ENCODE peak calls at places on chromosomes 2 and 18, in six cellular contexts. Q is GM23338, D is HCT116, B is astrocyte, L is H9, I is GM12878. V is an unnamed sample. For H3K79me2, the result is how much of the 10 kb centered on the place peaks cover.

GRCh38 chr2:217795067-217795466 is 207.7 kb downstream of the TNS1 start:
- DNase-seq in Q (no peak), D (no peak), B (no peak), L (no peak), I (no peak), V (no peak)

GRCh38 chr18:63141777-63142176 is 177.8 kb downstream of the BCL2 start:
- DNase-seq in Q (no peak), D (no peak), B (no peak), L (no peak), I (peak), V (peak)

GRCh38 chr2:159362816-159363251 is 76.3 kb upstream of the WDSUB1 start:
- DNase-seq in Q (no peak), D (no peak), B (peak), L (no peak), I (no peak), V (no peak)

GRCh38 chr2:201698588-201699226 is at the start of gene MPP4:
- DNase-seq in Q (no peak), D (no peak), B (peak), L (no peak), I (no peak), V (no peak)

GRCh38 chr2:218993345-218994315 is at the start of gene CRYBA2:
- DNase-seq in Q (peak), D (no peak), B (no peak), L (peak), I (no peak), V (no peak)

GRCh38 chr2:8457620-8458255 is 224.1 kb upstream of the ID2 start:
- DNase-seq in Q (peak), D (no peak), B (no peak), L (no peak), I (no peak), V (no peak)

GRCh38 chr18:36303203-36303844 is 5.8 kb downstream of the FHOD3 start:
- DNase-seq in Q (no peak), D (no peak), B (no peak), L (no peak), I (no peak), V (no peak)

GRCh38 chr18:58529714-58530354 is 99.1 kb downstream of the ALPK2 start:
- DNase-seq in Q (peak), D (peak), B (no peak), L (peak), I (no peak), V (peak)

GRCh38 chr2:152525277-152525838 is 190.4 kb downstream of the FMNL2 start:
- DNase-seq in Q (no peak), D (no peak), B (peak), L (no peak), I (no peak), V (no peak)

GRCh38 chr18:31101148-31102019 is 837 bp downstream of the DSC2 start:
- DNase-seq in Q (peak), D (no peak), B (no peak), L (peak), I (no peak), V (no peak)

GRCh38 chr18:31102020-31102684 is at the start of gene DSC2:
- DNase-seq in Q (peak), D (no peak), B (no peak), L (peak), I (no peak), V (no peak)

GRCh38 chr18:31104444-31104843 is 2.2 kb upstream of the DSC2 start:
- DNase-seq in Q (no peak), D (no peak), B (no peak), L (no peak), I (no peak), V (no peak)

GRCh38 chr18:31102941-31103340 is 720 bp upstream of the DSC2 start:
- DNase-seq in Q (no peak), D (no peak), B (no peak), L (no peak), I (no peak), V (no peak)

DNA sequence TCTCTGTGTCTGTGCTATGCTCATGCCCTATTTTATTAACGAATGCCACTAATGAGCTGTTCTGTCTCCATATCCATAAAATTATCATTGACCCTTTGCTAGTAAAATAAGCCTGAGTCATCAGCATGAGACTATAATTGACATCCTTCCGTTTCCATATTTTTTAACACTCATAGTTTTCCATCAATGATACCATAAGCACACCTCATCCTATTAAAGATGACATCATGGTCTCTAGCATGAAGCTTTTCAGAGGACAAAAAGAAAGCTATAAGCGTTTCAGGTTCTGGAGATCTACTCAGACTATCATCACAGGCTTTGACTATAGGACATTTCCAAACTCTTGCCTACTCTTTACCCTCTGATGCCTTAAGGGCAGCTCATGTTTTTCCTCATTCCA is 1.2 kb upstream of the DSC2 start:
- DNase-seq in Q (no peak), D (no peak), B (no peak), L (no peak), I (no peak), V (no peak)
- H3K79me2 ChIP-seq in Q (under half), D (under half), B (under half), L (under half), I (under half), V (under half)

GRCh38 chr2:161020437-161020836 is 139.8 kb upstream of the TANK start:
- DNase-seq in Q (no peak), D (no peak), B (no peak), L (no peak), I (no peak), V (no peak)
- H3K79me2 ChIP-seq in Q (under half), D (under half), B (under half), L (under half), I (under half), V (under half)

GRCh38 chr18:48580782-48581181 is 42.0 kb downstream of the CTIF start:
- DNase-seq in Q (peak), D (no peak), B (no peak), L (peak), I (no peak), V (no peak)
- H3K79me2 ChIP-seq in Q (half or more), D (under half), B (half or more), L (under half), I (under half), V (under half)

GRCh38 chr18:50696929-50697328 is 122.9 kb downstream of the MRO start:
- DNase-seq in Q (peak), D (no peak), B (no peak), L (no peak), I (no peak), V (no peak)
- H3K79me2 ChIP-seq in Q (under half), D (under half), B (under half), L (under half), I (under half), V (under half)

DNA sequence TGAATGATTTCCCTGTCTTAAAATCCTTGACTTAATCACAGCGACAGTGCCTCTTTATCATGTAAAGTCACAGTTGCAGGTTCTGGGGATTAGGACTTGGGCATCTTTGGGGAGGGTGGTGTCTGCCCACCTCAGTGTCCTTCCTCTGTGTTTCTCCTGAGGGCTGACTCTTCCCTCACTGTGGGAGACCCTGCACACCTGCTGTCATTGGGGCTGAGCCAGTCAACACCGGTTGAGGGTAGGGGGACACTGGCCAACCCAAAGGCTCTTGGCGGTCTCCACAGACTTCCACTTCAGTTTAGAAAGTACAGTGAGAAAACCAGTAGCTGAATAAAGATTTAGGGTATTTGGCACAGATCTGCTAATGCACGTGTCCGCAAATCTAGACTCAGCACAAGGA is 36.9 kb downstream of the AGAP1 start:
- DNase-seq in Q (no peak), D (no peak), B (no peak), L (no peak), I (no peak), V (no peak)
- H3K79me2 ChIP-seq in Q (half or more), D (half or more), B (under half), L (under half), I (under half), V (under half)

DNA sequence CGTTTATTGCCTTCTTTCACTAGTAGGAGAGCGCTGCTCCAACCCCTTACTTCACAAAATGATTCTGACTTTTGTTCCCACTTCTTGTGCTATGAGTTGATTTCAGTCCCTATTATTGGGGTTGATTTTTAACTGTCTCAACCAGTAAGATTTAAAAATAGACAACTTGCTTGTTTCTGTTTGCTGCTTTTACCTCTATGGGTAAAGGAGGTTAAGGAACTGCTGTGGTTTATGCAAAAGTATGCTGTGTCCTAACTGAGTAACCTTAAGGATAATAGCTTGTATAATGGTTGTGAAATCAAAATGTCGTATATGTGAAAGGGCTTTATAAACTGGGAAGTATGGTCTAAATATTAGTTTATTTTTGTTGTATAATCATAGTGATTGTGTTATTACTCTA is 22.6 kb downstream of the ALMS1 start:
- DNase-seq in Q (no peak), D (no peak), B (no peak), L (no peak), I (no peak), V (no peak)
- H3K79me2 ChIP-seq in Q (half or more), D (under half), B (under half), L (under half), I (under half), V (half or more)

GRCh38 chr2:173077506-173078177 is 2.0 kb downstream of the MAP3K20 start:
- DNase-seq in Q (no peak), D (no peak), B (peak), L (no peak), I (no peak), V (no peak)
- H3K79me2 ChIP-seq in Q (under half), D (half or more), B (half or more), L (under half), I (under half), V (under half)

GRCh38 chr2:38598991-38599295 is 3.8 kb downstream of the HNRNPLL start:
- DNase-seq in Q (no peak), D (no peak), B (no peak), L (no peak), I (no peak), V (no peak)

GRCh38 chr2:38601061-38601460 is 1.7 kb downstream of the HNRNPLL start:
- DNase-seq in Q (no peak), D (no peak), B (no peak), L (no peak), I (no peak), V (peak)

GRCh38 chr2:38600242-38600891 is 2.4 kb downstream of the HNRNPLL start:
- DNase-seq in Q (peak), D (no peak), B (no peak), L (no peak), I (no peak), V (peak)

GRCh38 chr2:38598200-38598990 is 4.3 kb downstream of the HNRNPLL start:
- DNase-seq in Q (peak), D (no peak), B (no peak), L (no peak), I (no peak), V (no peak)

DNA sequence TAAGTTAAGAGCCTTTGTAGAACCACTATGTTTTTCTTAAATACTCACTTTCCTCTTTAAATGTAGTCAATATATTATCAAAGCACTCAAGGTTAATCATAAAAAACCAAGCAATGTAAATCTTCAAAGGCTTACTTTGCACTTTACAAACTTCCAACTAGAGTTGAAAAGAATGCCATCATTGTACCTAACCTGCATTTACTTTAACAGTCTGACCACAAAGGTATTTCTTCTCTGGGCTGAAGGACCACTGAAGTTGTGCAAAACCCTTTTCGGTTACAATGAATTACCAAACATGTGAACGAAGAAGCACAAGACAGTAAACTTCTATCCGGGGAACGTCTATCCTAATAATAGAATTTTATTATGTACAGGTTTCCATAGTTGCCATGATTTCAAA is 3.0 kb downstream of the HNRNPLL start:
- DNase-seq in Q (no peak), D (no peak), B (no peak), L (no peak), I (no peak), V (no peak)
- H3K79me2 ChIP-seq in Q (half or more), D (half or more), B (half or more), L (under half), I (under half), V (half or more)

V was measured in Karpas-422.